ENCODE peak calls at places on chromosome 13, in four cellular contexts. U, Q, G and C are unnamed samples.

GRCh38 chr13:100131863-100132574 is 43.1 kb downstream of the PCCA start:
- DNase-seq in U (no peak), Q (no peak), G (no peak), C (peak)

GRCh38 chr13:112198611-112199010 is 131.7 kb downstream of the SOX1 start:
- DNase-seq in U (no peak), Q (no peak), G (no peak), C (no peak)

GRCh38 chr13:74681891-74682290 is 547.7 kb upstream of the KLF12 start:
- DNase-seq in U (no peak), Q (no peak), G (no peak), C (no peak)

GRCh38 chr13:59691501-59692066 is 472.1 kb downstream of the DIAPH3 start:
- DNase-seq in U (no peak), Q (no peak), G (no peak), C (peak)

GRCh38 chr13:107006646-107007045 is 438.7 kb upstream of the ARGLU1 start:
- DNase-seq in U (no peak), Q (no peak), G (no peak), C (peak)

GRCh38 chr13:30373727-30374126 is 48.6 kb upstream of the UBE2L5 start:
- DNase-seq in U (no peak), Q (no peak), G (no peak), C (no peak)

GRCh38 chr13:80342541-80343371 is 1.8 kb upstream of the SPRY2 start:
- DNase-seq in U (peak), Q (no peak), G (peak), C (peak)

GRCh38 chr13:65095697-65096096 is 2134.4 kb downstream of the PCDH9 start:
- DNase-seq in U (no peak), Q (no peak), G (no peak), C (no peak)

GRCh38 chr13:51838235-51838846 is 6.6 kb downstream of the TMEM272 start:
- DNase-seq in U (no peak), Q (no peak), G (no peak), C (peak)

GRCh38 chr13:114259974-114260373 is 21.4 kb upstream of the UPF3A start:
- DNase-seq in U (no peak), Q (no peak), G (no peak), C (no peak)

GRCh38 chr13:20106751-20107150 is 54.1 kb downstream of the GJA3 start:
- DNase-seq in U (no peak), Q (no peak), G (no peak), C (no peak)

GRCh38 chr13:71591380-71591779 is 275.6 kb downstream of the DACH1 start:
- DNase-seq in U (no peak), Q (no peak), G (no peak), C (no peak)

GRCh38 chr13:114130131-114130707 is 2.2 kb downstream of the RASA3 start:
- DNase-seq in U (no peak), Q (no peak), G (no peak), C (no peak)

GRCh38 chr13:36275190-36276002 is 22.2 kb downstream of the CCDC169 start:
- DNase-seq in U (no peak), Q (no peak), G (no peak), C (peak)

GRCh38 chr13:59012731-59013130 is 1151.0 kb downstream of the DIAPH3 start:
- DNase-seq in U (no peak), Q (no peak), G (no peak), C (no peak)

GRCh38 chr13:51759240-51759639 is 44.7 kb downstream of the DHRS12 start:
- DNase-seq in U (no peak), Q (no peak), G (no peak), C (peak)